ENCODE peak calls at places on chromosomes 12 and 14, in seven cellular contexts. G is IMR-90, J is neuronal stem cell, F is H1, Z is mesendoderm, X is H9, S is mesenchymal stem cell. W is an unnamed sample.

GRCh38 chr14:94638961-94639817 is 27.0 kb downstream of the SERPINA3 start:
- DNase-seq in F (no peak), S (no peak), G (no peak), J (no peak), X (no peak), Z (no peak), W (no peak)

GRCh38 chr14:105944632-105945610 is 418.5 kb downstream of the TMEM121 start:
- DNase-seq in J (no peak), S (no peak), G (no peak), X (no peak), F (peak; percentile 44), Z (no peak), W (peak; percentile 68)

GRCh38 chr14:68110989-68111704 is 291.6 kb downstream of the RAD51B start:
- DNase-seq in X (no peak), Z (no peak), S (no peak), G (no peak), J (no peak), F (no peak), W (no peak)

GRCh38 chr14:105497671-105498429 is 6.8 kb downstream of the TEDC1 start:
- DNase-seq in G (no peak), F (no peak), Z (no peak), S (no peak), X (peak; percentile 26), J (no peak), W (peak; percentile 90)

GRCh38 chr14:30874999-30875787 is 834 bp downstream of the COCH start:
- DNase-seq in J (peak; percentile 12), Z (peak; percentile 53), S (peak; percentile 11), G (no peak), X (peak; percentile 58), F (peak; percentile 77), W (no peak)

GRCh38 chr14:50766338-50766886 is 64.5 kb downstream of the NIN start:
- DNase-seq in Z (peak; percentile 61), S (peak; percentile 48), G (no peak), X (no peak), J (no peak), F (no peak), W (no peak)

GRCh38 chr12:53955036-53955775 is 503 bp downstream of the HOXC12 start:
- DNase-seq in S (no peak), Z (no peak), X (no peak), F (no peak), J (no peak), G (no peak), W (no peak)

GRCh38 chr14:73785834-73786631 is 65.6 kb upstream of the PTGR2 start:
- DNase-seq in Z (peak; percentile 65), F (peak; percentile 62), J (no peak), X (peak; percentile 45), S (peak; percentile 98), G (peak; percentile 96), W (peak; percentile 91)

GRCh38 chr12:57604454-57605307 is at the start of gene DTX3:
- DNase-seq in S (peak; percentile 36), F (peak; percentile 70), G (no peak), X (peak; percentile 68), Z (peak; percentile 53), J (no peak), W (no peak)

GRCh38 chr12:103956515-103957027 is 9.1 kb upstream of the TDG start:
- DNase-seq in J (no peak), X (no peak), G (no peak), F (no peak), S (no peak), Z (no peak), W (peak; percentile 10)

GRCh38 chr12:30440826-30441602 is 254.7 kb downstream of the IPO8 start:
- DNase-seq in X (peak; percentile 58), S (peak; percentile 64), F (no peak), G (peak; percentile 27), Z (peak; percentile 75), J (peak; percentile 12), W (no peak)

GRCh38 chr14:68794130-68794855 is 1.4 kb upstream of the ZFP36L1 start:
- DNase-seq in F (peak; percentile 55), Z (peak; percentile 89), S (peak; percentile 99), G (peak; percentile 95), X (no peak), J (no peak), W (peak; percentile 88)

GRCh38 chr12:71763682-71764379 is 9.2 kb downstream of the RAB21 start:
- DNase-seq in G (no peak), F (no peak), X (no peak), J (no peak), S (no peak), Z (no peak), W (no peak)

GRCh38 chr12:12803186-12803585 is 10.0 kb upstream of the DDX47 start:
- DNase-seq in J (no peak), G (peak; percentile 86), X (no peak), S (peak; percentile 71), Z (no peak), F (no peak), W (peak; percentile 58)

GRCh38 chr12:93518725-93519124 is 51.4 kb downstream of the MRPL42 start:
- DNase-seq in J (no peak), Z (no peak), S (peak; percentile 42), X (no peak), F (no peak), G (peak; percentile 83), W (no peak)

GRCh38 chr14:63426838-63427237 is 108.1 kb upstream of the GPHB5 start:
- DNase-seq in F (no peak), J (no peak), S (no peak), X (no peak), G (no peak), Z (no peak), W (no peak)

GRCh38 chr12:58030566-58031279 is 89.4 kb downstream of the ATP23 start:
- DNase-seq in Z (no peak), S (peak; percentile 1), F (no peak), X (no peak), J (no peak), G (peak; percentile 4), W (no peak)

GRCh38 chr12:45388545-45388944 is 172.7 kb downstream of the ANO6 start:
- DNase-seq in G (peak; percentile 58), S (peak; percentile 61), F (no peak), X (no peak), Z (peak; percentile 61), J (no peak), W (no peak)

GRCh38 chr12:45532113-45532512 is 197.4 kb upstream of the ARID2 start:
- DNase-seq in X (no peak), J (peak; percentile 21), F (no peak), G (no peak), Z (peak; percentile 57), S (no peak), W (no peak)

GRCh38 chr14:20836668-20837338 is 34.2 kb upstream of the RNASE1 start:
- DNase-seq in G (peak; percentile 18), Z (peak; percentile 85), J (no peak), S (no peak), X (peak; percentile 61), F (no peak), W (no peak)

GRCh38 chr14:64682173-64682710 is 22.0 kb upstream of the PLEKHG3 start:
- DNase-seq in J (no peak), Z (peak; percentile 74), S (peak; percentile 39), G (peak; percentile 38), X (peak; percentile 86), F (peak; percentile 57), W (no peak)

GRCh38 chr12:6367065-6367968 is 8.0 kb downstream of the SCNN1A start:
- DNase-seq in G (peak; percentile 28), X (no peak), Z (no peak), S (peak; percentile 42), J (no peak), F (no peak), W (no peak)

GRCh38 chr14:83251402-83251801 is 1717.7 kb upstream of the SEL1L start:
- DNase-seq in G (no peak), F (no peak), S (peak; percentile 8), J (no peak), X (no peak), Z (no peak), W (peak; percentile 4)

GRCh38 chr12:131775124-131775903 is 52.9 kb upstream of the MMP17 start:
- DNase-seq in J (no peak), X (no peak), Z (no peak), F (no peak), G (peak; percentile 12), S (no peak), W (no peak)
- H3K79me1 ChIP-seq in J (peaks cover 2% of the 10 kb centered on the region), X (no peaks in the 10 kb centered on the region), Z (no peaks in the 10 kb centered on the region), F (no peaks in the 10 kb centered on the region), G (peaks cover 8% of the 10 kb centered on the region), S (peaks cover 46% of the 10 kb centered on the region), W (no peaks in the 10 kb centered on the region)

DNA sequence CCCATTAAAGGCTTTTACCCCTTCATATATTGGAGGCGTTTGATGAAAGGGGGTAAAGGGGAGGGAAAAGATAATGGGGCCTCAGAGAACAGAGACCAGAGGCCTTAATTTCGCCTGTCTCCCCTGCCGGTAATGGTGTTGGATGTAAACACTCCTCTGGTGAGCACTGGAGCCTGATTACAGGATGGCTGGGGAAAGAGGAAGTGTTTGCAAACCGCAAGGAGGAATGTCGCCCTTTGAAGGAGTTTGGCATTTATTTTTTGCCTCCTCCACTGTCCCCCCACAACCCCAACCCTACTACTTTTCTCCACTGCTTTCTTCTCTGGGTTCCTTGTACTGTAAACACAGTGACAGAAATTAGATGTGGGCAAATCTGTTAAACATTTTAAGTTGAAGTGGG is 211.8 kb upstream of the TBX3 start:
- DNase-seq in J (no peak), F (no peak), X (no peak), G (peak; percentile 42), S (peak; percentile 72), Z (peak; percentile 34), W (no peak)
- H3K79me1 ChIP-seq in J (no peaks in the 10 kb centered on the region), F (no peaks in the 10 kb centered on the region), X (no peaks in the 10 kb centered on the region), G (no peaks in the 10 kb centered on the region), S (no peaks in the 10 kb centered on the region), Z (no peaks in the 10 kb centered on the region), W (peaks cover 2% of the 10 kb centered on the region)

GRCh38 chr12:1328385-1328784 is 266.0 kb downstream of the FBXL14 start:
- DNase-seq in Z (no peak), S (no peak), X (no peak), F (no peak), J (no peak), G (no peak), W (no peak)

GRCh38 chr12:1325666-1326065 is 268.7 kb downstream of the FBXL14 start:
- DNase-seq in X (no peak), F (no peak), G (no peak), S (no peak), J (no peak), Z (no peak), W (no peak)

GRCh38 chr12:1324900-1325299 is 269.5 kb downstream of the FBXL14 start:
- DNase-seq in Z (no peak), X (no peak), G (no peak), S (no peak), J (no peak), F (no peak), W (no peak)

GRCh38 chr12:1324099-1324498 is 270.3 kb downstream of the FBXL14 start:
- DNase-seq in F (no peak), X (no peak), J (no peak), S (no peak), Z (peak; percentile 79), G (no peak), W (no peak)

DNA sequence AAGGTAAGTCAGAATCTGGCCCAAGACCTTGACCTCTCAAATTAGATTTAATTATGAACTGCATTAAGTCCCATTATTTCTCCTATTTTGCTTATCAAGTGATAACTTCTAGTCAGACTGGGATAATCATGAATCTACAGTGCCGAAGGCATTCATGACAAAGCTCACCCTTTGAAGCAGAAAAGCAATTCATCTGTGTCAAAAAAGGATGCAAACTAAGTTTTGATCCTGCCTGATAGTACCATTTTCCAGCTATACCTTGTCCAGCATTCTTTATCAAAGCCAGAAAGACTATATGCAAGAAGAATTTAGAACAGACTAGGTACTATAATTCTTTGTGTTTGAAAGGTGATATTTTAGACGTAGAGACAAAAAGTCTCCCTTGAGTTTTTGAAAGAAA is 268.1 kb downstream of the FBXL14 start:
- DNase-seq in S (no peak), J (no peak), Z (no peak), F (no peak), G (no peak), X (no peak), W (no peak)
- H3K79me1 ChIP-seq in S (peaks cover 7% of the 10 kb centered on the region), J (no peaks in the 10 kb centered on the region), Z (no peaks in the 10 kb centered on the region), F (no peaks in the 10 kb centered on the region), G (peaks cover 7% of the 10 kb centered on the region), X (no peaks in the 10 kb centered on the region), W (no peaks in the 10 kb centered on the region)

GRCh38 chr14:76333664-76334063 is 42.3 kb upstream of the ESRRB start:
- DNase-seq in J (no peak), X (no peak), F (no peak), S (no peak), Z (no peak), G (no peak), W (no peak)
- H3K79me1 ChIP-seq in J (no peaks in the 10 kb centered on the region), X (no peaks in the 10 kb centered on the region), F (no peaks in the 10 kb centered on the region), S (no peaks in the 10 kb centered on the region), Z (no peaks in the 10 kb centered on the region), G (no peaks in the 10 kb centered on the region), W (no peaks in the 10 kb centered on the region)

W was measured in trophoblast cell.